ENCODE peak calls at places on chromosomes 2 and 18, in nine cellular contexts. T is pancreas; Q is fibroblast of lung; E is thoracic aorta; D is CD8-positive, alpha-beta T cell; A is heart right ventricle; M is brain microvascular endothelial cell; P is prostate gland; N is cardiac muscle cell. I is an unnamed sample. For H3K27me3, the result is how much of the 10 kb centered on the place peaks cover.

GRCh38 chr2:240413813-240414429 is 21.5 kb upstream of the GPC1 start:
- DNase-seq in T (no peak), Q (no peak), E (no peak), D (no peak), A (no peak), M (no peak), P (no peak), N (no peak), I (no peak)

GRCh38 chr2:170454471-170455372 is 260.4 kb upstream of the SP5 start:
- DNase-seq in T (no peak), Q (no peak), E (no peak), D (no peak), A (no peak), M (no peak), P (peak), N (no peak), I (no peak)

GRCh38 chr2:5693288-5694015 is 1.3 kb downstream of the SOX11 start:
- DNase-seq in T (no peak), Q (peak), E (no peak), D (no peak), A (no peak), M (peak), P (no peak), N (peak), I (no peak)

GRCh38 chr2:101344173-101344572 is 35.7 kb upstream of the RNF149 start:
- DNase-seq in T (no peak), Q (no peak), E (no peak), D (no peak), A (no peak), M (no peak), P (no peak), N (no peak), I (no peak)

GRCh38 chr2:28326469-28326805 is 66.2 kb upstream of the FOSL2 start:
- DNase-seq in T (no peak), Q (no peak), E (no peak), D (no peak), A (no peak), M (no peak), P (no peak), N (no peak), I (no peak)

GRCh38 chr18:6795307-6795706 is 65.8 kb downstream of the ARHGAP28 start:
- DNase-seq in T (no peak), Q (peak), E (no peak), D (no peak), A (no peak), M (no peak), P (no peak), N (no peak), I (no peak)

GRCh38 chr18:47730795-47731194 is 199.7 kb downstream of the SMAD2 start:
- DNase-seq in T (no peak), Q (no peak), E (no peak), D (no peak), A (no peak), M (peak), P (no peak), N (no peak), I (no peak)

GRCh38 chr2:41840702-41841551 is 206.9 kb upstream of the PKDCC start:
- DNase-seq in T (peak), Q (peak), E (peak), D (peak), A (peak), M (peak), P (peak), N (peak), I (peak)

GRCh38 chr2:38483773-38484501 is 106.9 kb upstream of the ATL2 start:
- DNase-seq in T (no peak), Q (no peak), E (no peak), D (no peak), A (no peak), M (no peak), P (no peak), N (no peak), I (no peak)

GRCh38 chr2:128522829-128523228 is 204.2 kb upstream of the HS6ST1 start:
- DNase-seq in T (no peak), Q (no peak), E (no peak), D (no peak), A (no peak), M (no peak), P (peak), N (no peak), I (no peak)

GRCh38 chr18:11391636-11392035 is 217.8 kb upstream of the SLC35G4 start:
- DNase-seq in T (no peak), Q (no peak), E (no peak), D (no peak), A (no peak), M (no peak), P (no peak), N (no peak), I (no peak)

GRCh38 chr18:35122586-35123224 is 81.5 kb downstream of the MAPRE2 start:
- DNase-seq in T (no peak), Q (no peak), E (no peak), D (peak), A (no peak), M (peak), P (no peak), N (peak), I (no peak)

GRCh38 chr18:22470511-22471181 is 52.9 kb upstream of the CTAGE1 start:
- DNase-seq in T (peak), Q (peak), E (no peak), D (no peak), A (peak), M (peak), P (no peak), N (peak), I (no peak)

GRCh38 chr2:43074052-43074451 is 152.4 kb downstream of the ZFP36L2 start:
- DNase-seq in T (no peak), Q (no peak), E (no peak), D (no peak), A (no peak), M (no peak), P (no peak), N (no peak), I (no peak)

GRCh38 chr2:160650196-160651108 is 156.8 kb upstream of the RBMS1 start:
- DNase-seq in T (no peak), Q (no peak), E (no peak), D (no peak), A (no peak), M (no peak), P (no peak), N (no peak), I (no peak)

GRCh38 chr2:203077458-203077857 is 62.8 kb downstream of the NBEAL1 start:
- DNase-seq in T (no peak), Q (peak), E (no peak), D (no peak), A (no peak), M (no peak), P (no peak), N (no peak), I (no peak)

GRCh38 chr2:8685697-8686358 is 4.0 kb downstream of the ID2 start:
- DNase-seq in T (peak), Q (peak), E (no peak), D (peak), A (peak), M (no peak), P (peak), N (peak), I (no peak)

GRCh38 chr18:9878783-9879242 is 7.0 kb upstream of the TXNDC2 start:
- DNase-seq in T (no peak), Q (no peak), E (no peak), D (no peak), A (no peak), M (no peak), P (no peak), N (no peak), I (no peak)

GRCh38 chr2:66766582-66766981 is 331.7 kb downstream of the MEIS1 start:
- DNase-seq in T (no peak), Q (no peak), E (no peak), D (no peak), A (no peak), M (no peak), P (no peak), N (no peak), I (no peak)

GRCh38 chr18:13539050-13539449 is 187.3 kb downstream of the FAM210A start:
- DNase-seq in T (no peak), Q (no peak), E (no peak), D (peak), A (no peak), M (no peak), P (no peak), N (no peak), I (no peak)

GRCh38 chr2:38377501-38378258 is 607 bp upstream of the ATL2 start:
- DNase-seq in T (no peak), Q (peak), E (no peak), D (no peak), A (peak), M (peak), P (no peak), N (peak), I (peak)

GRCh38 chr18:23994361-23994902 is 20.1 kb upstream of the TTC39C start:
- DNase-seq in T (no peak), Q (peak), E (no peak), D (peak), A (no peak), M (peak), P (peak), N (no peak), I (peak)

GRCh38 chr2:119683717-119684443 is 4.9 kb downstream of the TMEM177 start:
- DNase-seq in T (no peak), Q (peak), E (no peak), D (no peak), A (no peak), M (no peak), P (no peak), N (no peak), I (no peak)

GRCh38 chr2:120926463-120927165 is 190.9 kb downstream of the GLI2 start:
- DNase-seq in T (no peak), Q (no peak), E (no peak), D (no peak), A (no peak), M (no peak), P (no peak), N (no peak), I (no peak)

GRCh38 chr2:36633470-36634092 is 35.6 kb upstream of the FEZ2 start:
- DNase-seq in T (no peak), Q (no peak), E (no peak), D (no peak), A (no peak), M (no peak), P (no peak), N (no peak), I (no peak)

GRCh38 chr2:150586858-150587257 is 99.4 kb upstream of the RND3 start:
- DNase-seq in T (no peak), Q (peak), E (no peak), D (no peak), A (no peak), M (peak), P (no peak), N (no peak), I (peak)

GRCh38 chr2:129726271-129726670 is 253.2 kb upstream of the RAB6C start:
- DNase-seq in T (no peak), Q (no peak), E (no peak), D (no peak), A (no peak), M (no peak), P (no peak), N (no peak), I (no peak)

GRCh38 chr2:177478907-177479306 is 86.3 kb downstream of the AGPS start:
- DNase-seq in T (no peak), Q (no peak), E (no peak), D (no peak), A (no peak), M (no peak), P (no peak), N (no peak), I (no peak)

GRCh38 chr2:59584958-59585357 is 968.5 kb downstream of the BCL11A start:
- DNase-seq in T (no peak), Q (no peak), E (no peak), D (no peak), A (no peak), M (no peak), P (no peak), N (peak), I (no peak)

GRCh38 chr18:49015886-49016647 is 65.3 kb upstream of the SMAD7 start:
- DNase-seq in T (no peak), Q (no peak), E (no peak), D (no peak), A (no peak), M (no peak), P (no peak), N (no peak), I (no peak)

GRCh38 chr2:72810165-72810564 is 15.7 kb downstream of the EXOC6B start:
- DNase-seq in T (no peak), Q (no peak), E (no peak), D (no peak), A (no peak), M (no peak), P (no peak), N (no peak), I (no peak)

GRCh38 chr18:48831113-48831759 is 119.5 kb downstream of the SMAD7 start:
- DNase-seq in T (no peak), Q (no peak), E (no peak), D (no peak), A (no peak), M (no peak), P (no peak), N (no peak), I (no peak)

GRCh38 chr2:217993055-217993645 is 9.6 kb downstream of the TNS1 start:
- DNase-seq in T (no peak), Q (peak), E (no peak), D (no peak), A (no peak), M (peak), P (no peak), N (no peak), I (no peak)

GRCh38 chr18:40414155-40414754 is 1540.8 kb upstream of the PIK3C3 start:
- DNase-seq in T (no peak), Q (peak), E (no peak), D (no peak), A (no peak), M (peak), P (no peak), N (no peak), I (no peak)

GRCh38 chr2:158932246-158932645 is 36.2 kb upstream of the TANC1 start:
- DNase-seq in T (no peak), Q (peak), E (no peak), D (no peak), A (no peak), M (peak), P (no peak), N (no peak), I (no peak)

GRCh38 chr2:18814387-18814786 is 225.0 kb upstream of the NT5C1B start:
- DNase-seq in T (no peak), Q (peak), E (no peak), D (no peak), A (no peak), M (peak), P (no peak), N (no peak), I (peak)

GRCh38 chr18:42038936-42039335 is 83.9 kb downstream of the PIK3C3 start:
- DNase-seq in T (no peak), Q (peak), E (no peak), D (no peak), A (no peak), M (peak), P (no peak), N (no peak), I (peak)

GRCh38 chr2:11773111-11773510 is 26.7 kb downstream of the LPIN1 start:
- DNase-seq in T (no peak), Q (no peak), E (no peak), D (no peak), A (no peak), M (no peak), P (no peak), N (no peak), I (no peak)

GRCh38 chr2:11775384-11775783 is 29.0 kb downstream of the LPIN1 start:
- DNase-seq in T (no peak), Q (peak), E (no peak), D (no peak), A (no peak), M (no peak), P (no peak), N (no peak), I (no peak)

GRCh38 chr2:11773747-11774536 is 27.5 kb downstream of the LPIN1 start:
- DNase-seq in T (no peak), Q (no peak), E (no peak), D (no peak), A (no peak), M (no peak), P (no peak), N (no peak), I (no peak)

GRCh38 chr2:11771971-11772615 is 25.7 kb downstream of the LPIN1 start:
- DNase-seq in T (no peak), Q (no peak), E (no peak), D (no peak), A (no peak), M (no peak), P (no peak), N (no peak), I (no peak)

GRCh38 chr2:11774600-11774999 is 28.2 kb downstream of the LPIN1 start:
- DNase-seq in T (no peak), Q (no peak), E (no peak), D (no peak), A (peak), M (no peak), P (no peak), N (no peak), I (no peak)
- H3K4me3 ChIP-seq in T (no peak), Q (no peak), E (no peak), D (no peak), A (no peak), M (no peak), P (no peak), N (no peak), I (no peak)

DNA sequence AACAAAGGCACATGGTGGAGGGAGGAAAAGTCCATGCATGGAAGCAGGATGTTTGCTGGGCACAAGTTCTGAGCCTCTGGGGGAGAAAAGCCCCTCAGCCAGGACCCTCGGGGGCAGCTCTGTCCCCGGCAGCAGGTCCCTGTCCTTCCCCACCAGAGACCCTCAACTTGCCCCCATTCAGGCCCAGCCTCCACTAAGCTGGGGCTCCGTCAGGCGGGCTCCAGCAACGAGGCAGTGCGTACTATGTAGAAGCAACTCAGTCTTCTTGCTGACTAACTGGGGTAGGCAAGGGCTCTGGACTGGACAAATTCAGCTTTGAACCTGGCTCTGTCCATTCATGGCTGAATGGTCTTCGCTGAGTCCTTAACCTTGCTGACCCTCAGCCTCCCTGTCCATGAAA is 23.0 kb downstream of the CFAP65 start:
- DNase-seq in T (no peak), Q (no peak), E (no peak), D (no peak), A (no peak), M (no peak), P (no peak), N (no peak), I (no peak)
- H3K27me3 ChIP-seq in T (under half), Q (under half), E (under half), D (under half), A (under half), M (under half), P (under half), N (half or more), I (under half)

GRCh38 chr2:171847627-171848026 is 46.4 kb downstream of the SLC25A12 start:
- DNase-seq in T (no peak), Q (no peak), E (no peak), D (no peak), A (no peak), M (no peak), P (no peak), N (no peak), I (no peak)
- TF ChIP-seq CTCF in T (no peak), Q (no peak), E (no peak), D (no peak), A (no peak), M (no peak), P (no peak), N (no peak), I (no peak)

GRCh38 chr2:3503046-3503445 is 16.3 kb downstream of the ADI1 start:
- DNase-seq in T (no peak), Q (no peak), E (no peak), D (no peak), A (no peak), M (no peak), P (no peak), N (no peak), I (no peak)

GRCh38 chr2:3500326-3500899 is 18.9 kb downstream of the ADI1 start:
- DNase-seq in T (no peak), Q (no peak), E (no peak), D (no peak), A (no peak), M (no peak), P (no peak), N (no peak), I (no peak)

GRCh38 chr2:3504741-3505140 is 14.6 kb downstream of the ADI1 start:
- DNase-seq in T (no peak), Q (no peak), E (no peak), D (no peak), A (no peak), M (no peak), P (no peak), N (no peak), I (no peak)

GRCh38 chr2:3505771-3506170 is 13.6 kb downstream of the ADI1 start:
- DNase-seq in T (no peak), Q (no peak), E (no peak), D (no peak), A (no peak), M (no peak), P (no peak), N (no peak), I (no peak)

GRCh38 chr2:3503483-3503882 is 15.8 kb downstream of the ADI1 start:
- DNase-seq in T (no peak), Q (no peak), E (no peak), D (no peak), A (no peak), M (no peak), P (no peak), N (no peak), I (no peak)
- H3K4me3 ChIP-seq in T (no peak), Q (no peak), E (no peak), D (no peak), A (no peak), M (no peak), P (no peak), N (no peak), I (no peak)

GRCh38 chr2:104845552-104845931 is 8.4 kb upstream of the POU3F3 start:
- DNase-seq in T (no peak), Q (no peak), E (no peak), D (no peak), A (no peak), M (no peak), P (no peak), N (no peak), I (no peak)

GRCh38 chr2:104846955-104847820 is 6.7 kb upstream of the POU3F3 start:
- DNase-seq in T (no peak), Q (no peak), E (no peak), D (no peak), A (no peak), M (no peak), P (no peak), N (no peak), I (no peak)

GRCh38 chr2:104847821-104848160 is 6.1 kb upstream of the POU3F3 start:
- DNase-seq in T (no peak), Q (no peak), E (no peak), D (no peak), A (no peak), M (no peak), P (no peak), N (no peak), I (no peak)

GRCh38 chr2:104844813-104845551 is 8.9 kb upstream of the POU3F3 start:
- DNase-seq in T (no peak), Q (no peak), E (no peak), D (no peak), A (no peak), M (no peak), P (no peak), N (peak), I (no peak)

GRCh38 chr2:104846182-104846954 is 7.5 kb upstream of the POU3F3 start:
- DNase-seq in T (no peak), Q (no peak), E (no peak), D (no peak), A (no peak), M (no peak), P (no peak), N (no peak), I (no peak)
- H3K27me3 ChIP-seq in T (under half), Q (under half), E (under half), D (under half), A (half or more), M (half or more), P (half or more), N (half or more), I (half or more)

GRCh38 chr2:17747684-17748452 is 5.7 kb downstream of the SMC6 start:
- DNase-seq in T (no peak), Q (no peak), E (no peak), D (no peak), A (no peak), M (no peak), P (no peak), N (no peak), I (no peak)
- TF ChIP-seq CTCF in T (no peak), Q (no peak), E (no peak), D (no peak), A (no peak), M (no peak), P (no peak), N (no peak), I (no peak)

GRCh38 chr18:80245781-80246655 is 1.3 kb downstream of the PARD6G start:
- DNase-seq in T (peak), Q (no peak), E (no peak), D (no peak), A (no peak), M (no peak), P (peak), N (peak), I (no peak)
- H3K4me3 ChIP-seq in T (peak), Q (peak), E (peak), D (no peak), A (peak), M (peak), P (peak), N (peak), I (peak)

GRCh38 chr2:163039266-163039665 is 200.7 kb upstream of the KCNH7 start:
- DNase-seq in T (no peak), Q (no peak), E (no peak), D (no peak), A (no peak), M (no peak), P (no peak), N (no peak), I (no peak)
- H3K27me3 ChIP-seq in T (under half), Q (under half), E (under half), D (under half), A (under half), M (under half), P (under half), N (under half), I (under half)

GRCh38 chr2:20016346-20016745 is 3.9 kb upstream of the MATN3 start:
- DNase-seq in T (no peak), Q (no peak), E (no peak), D (no peak), A (no peak), M (no peak), P (no peak), N (no peak), I (no peak)
- TF ChIP-seq CTCF in T (no peak), Q (no peak), E (no peak), D (no peak), A (no peak), M (no peak), P (no peak), N (no peak), I (no peak)